ENCODE peak calls at places on chromosomes 3 and 15, in seven cellular contexts. C is HCT116, V is MM.1S, I is endothelial cell of umbilical vein, S is keratinocyte, N is fibroblast of lung, E is neural progenitor cell. T is an unnamed sample.

GRCh38 chr3:6417174-6417573 is 443.7 kb upstream of the GRM7 start:
- DNase-seq in C (no peak), V (no peak), I (no peak), S (no peak), N (no peak), E (no peak), T (no peak)

GRCh38 chr3:160372780-160373179 is 26.2 kb downstream of the IFT80 start:
- DNase-seq in C (no peak), V (no peak), I (no peak), S (no peak), N (peak; percentile 53), E (no peak), T (no peak)

GRCh38 chr3:147812186-147812911 is 403.2 kb downstream of the ZIC1 start:
- DNase-seq in C (no peak), V (no peak), I (peak; percentile 88), S (no peak), N (no peak), E (no peak), T (no peak)

GRCh38 chr15:44102675-44103254 is 92.3 kb downstream of the FRMD5 start:
- DNase-seq in C (peak; percentile 93), V (no peak), I (peak; percentile 97), S (peak; percentile 59), N (peak; percentile 100), E (peak; percentile 43), T (no peak)

GRCh38 chr15:81516461-81516860 is 142.4 kb upstream of the TMC3 start:
- DNase-seq in C (no peak), V (no peak), I (peak; percentile 81), S (no peak), N (peak; percentile 75), E (no peak), T (no peak)

GRCh38 chr15:91965501-91966180 is 112.1 kb downstream of the SLCO3A1 start:
- DNase-seq in C (peak; percentile 27), V (no peak), I (no peak), S (peak; percentile 89), N (peak; percentile 75), E (no peak), T (no peak)

GRCh38 chr15:40301467-40302179 is 6.1 kb downstream of the PLCB2 start:
- DNase-seq in C (no peak), V (no peak), I (no peak), S (no peak), N (no peak), E (no peak), T (peak; percentile 89)

GRCh38 chr3:124510290-124510689 is 220.0 kb upstream of the UMPS start:
- DNase-seq in C (no peak), V (no peak), I (no peak), S (no peak), N (peak; percentile 80), E (no peak), T (no peak)

GRCh38 chr15:85030301-85031049 is 48.8 kb downstream of the PDE8A start:
- DNase-seq in C (no peak), V (no peak), I (peak; percentile 82), S (no peak), N (peak; percentile 79), E (no peak), T (no peak)

GRCh38 chr3:179463299-179463698 is 12.0 kb upstream of the GNB4 start:
- DNase-seq in C (no peak), V (no peak), I (no peak), S (no peak), N (no peak), E (no peak), T (no peak)

GRCh38 chr3:179460260-179460659 is 9.0 kb upstream of the GNB4 start:
- DNase-seq in C (no peak), V (no peak), I (no peak), S (no peak), N (no peak), E (no peak), T (no peak)

DNA sequence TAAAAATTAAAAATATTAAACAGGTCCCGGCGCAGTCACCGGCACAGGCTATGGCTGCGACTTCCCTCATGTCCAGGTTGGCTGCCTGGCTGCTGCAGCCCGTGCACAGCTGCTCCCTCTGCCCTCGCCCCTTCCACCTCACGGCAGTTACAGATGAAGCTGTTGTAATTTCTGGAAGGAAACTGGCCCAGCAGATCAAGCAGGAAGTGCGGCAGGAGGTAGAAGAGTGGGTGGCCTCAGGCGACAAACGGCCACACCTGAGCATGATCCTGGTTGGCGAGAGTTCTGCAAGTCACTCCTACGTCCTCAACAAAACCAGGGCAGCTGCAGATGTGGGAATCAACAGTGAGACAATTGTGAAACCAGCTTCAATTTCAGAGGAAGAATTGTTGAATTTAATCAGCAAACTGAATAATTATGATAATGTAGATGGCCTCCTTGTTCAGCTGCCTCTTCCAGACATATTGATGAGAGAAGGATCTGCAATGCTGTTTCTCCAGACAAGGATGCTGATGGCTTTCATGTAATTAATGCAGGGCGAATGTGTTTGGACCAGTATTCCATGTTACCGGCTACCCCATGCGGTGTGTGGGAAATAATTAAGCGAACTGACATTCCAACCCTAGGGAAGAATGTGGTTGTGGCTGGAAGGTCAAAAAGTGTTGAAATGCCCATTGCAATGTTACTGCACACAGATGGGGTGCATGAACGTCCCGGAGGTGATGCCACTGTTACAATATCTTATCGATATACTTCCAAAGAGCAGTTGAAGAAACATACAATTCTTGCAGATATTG is 13.2 kb upstream of the GNB4 start:
- DNase-seq in C (no peak), V (peak; percentile 23), I (no peak), S (no peak), N (no peak), E (peak; percentile 27), T (no peak)
- H3K9ac ChIP-seq in C (no peak overlapping the region), V (no peak overlapping the region), I (no peak overlapping the region), S (no peak overlapping the region), N (no peak overlapping the region), E (no peak overlapping the region), T (no peak overlapping the region)

GRCh38 chr3:1082024-1082633 is 10.7 kb upstream of the CNTN6 start:
- DNase-seq in C (no peak), V (peak; percentile 49), I (peak; percentile 1), S (no peak), N (peak; percentile 52), E (peak; percentile 77), T (peak; percentile 80)

GRCh38 chr3:1091276-1091675 is 1.5 kb upstream of the CNTN6 start:
- DNase-seq in C (no peak), V (no peak), I (no peak), S (no peak), N (peak; percentile 49), E (no peak), T (no peak)

GRCh38 chr3:1088503-1088902 is 4.3 kb upstream of the CNTN6 start:
- DNase-seq in C (no peak), V (no peak), I (no peak), S (no peak), N (no peak), E (no peak), T (no peak)

GRCh38 chr3:1092061-1092460 is 763 bp upstream of the CNTN6 start:
- DNase-seq in C (no peak), V (no peak), I (no peak), S (no peak), N (peak; percentile 47), E (no peak), T (no peak)

DNA sequence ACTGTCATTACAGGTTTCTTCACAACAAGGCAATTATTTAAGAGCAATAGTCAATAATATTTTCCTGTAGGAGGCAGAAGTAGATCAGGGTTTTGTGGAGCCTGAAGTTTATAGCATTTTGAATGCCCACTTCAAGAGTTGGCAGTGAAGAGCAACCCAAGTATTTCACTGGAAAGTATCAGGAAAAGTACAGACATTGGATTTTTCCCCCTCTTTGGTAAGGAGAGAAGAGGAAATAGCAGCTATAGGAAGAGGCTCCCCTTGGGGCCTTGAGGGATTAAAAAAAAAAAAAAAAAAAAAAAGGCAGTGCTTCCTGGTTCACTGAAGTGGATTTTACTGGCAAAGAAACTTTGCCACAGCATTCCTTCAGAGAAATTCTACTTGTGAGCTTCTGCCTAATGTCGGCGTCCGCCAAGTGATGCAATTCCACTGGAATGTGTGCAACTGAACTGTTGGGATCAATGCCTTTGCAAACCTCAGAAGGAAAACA is 5.7 kb upstream of the CNTN6 start:
- DNase-seq in C (no peak), V (peak; percentile 8), I (no peak), S (peak; percentile 25), N (peak; percentile 97), E (peak; percentile 36), T (no peak)
- TF ChIP-seq CTCF in C (no peak), V (peak; percentile 11), I (no peak), S (no peak), N (peak; percentile 11), E (peak; percentile 47), T (peak; percentile 65)

GRCh38 chr3:46972396-46972795 is 4.1 kb downstream of the CCDC12 start:
- DNase-seq in C (no peak), V (no peak), I (no peak), S (no peak), N (no peak), E (no peak), T (no peak)

GRCh38 chr3:46971742-46972141 is 4.8 kb downstream of the CCDC12 start:
- DNase-seq in C (no peak), V (peak; percentile 41), I (no peak), S (no peak), N (no peak), E (no peak), T (no peak)

GRCh38 chr3:46976326-46977190 is at the start of gene CCDC12:
- DNase-seq in C (peak; percentile 97), V (peak; percentile 98), I (peak; percentile 99), S (peak; percentile 95), N (peak; percentile 99), E (peak; percentile 98), T (peak; percentile 99)

GRCh38 chr3:46977811-46978195 is 1.3 kb upstream of the CCDC12 start:
- DNase-seq in C (no peak), V (no peak), I (no peak), S (no peak), N (no peak), E (no peak), T (no peak)

GRCh38 chr3:46974421-46975227 is 1.9 kb downstream of the CCDC12 start:
- DNase-seq in C (no peak), V (no peak), I (no peak), S (no peak), N (no peak), E (no peak), T (no peak)
- H3K9ac ChIP-seq in C (peak overlapping the region; percentile 78), V (no peak overlapping the region), I (no peak overlapping the region), S (no peak overlapping the region), N (no peak overlapping the region), E (no peak overlapping the region), T (no peak overlapping the region)

GRCh38 chr3:117191245-117191644 is 481.7 kb downstream of the TUSC7 start:
- DNase-seq in C (no peak), V (no peak), I (no peak), S (no peak), N (no peak), E (no peak), T (no peak)

GRCh38 chr3:117192888-117193287 is 483.3 kb downstream of the TUSC7 start:
- DNase-seq in C (no peak), V (no peak), I (no peak), S (no peak), N (no peak), E (no peak), T (no peak)

GRCh38 chr3:117195034-117195433 is 485.5 kb downstream of the TUSC7 start:
- DNase-seq in C (no peak), V (no peak), I (no peak), S (no peak), N (no peak), E (no peak), T (no peak)

DNA sequence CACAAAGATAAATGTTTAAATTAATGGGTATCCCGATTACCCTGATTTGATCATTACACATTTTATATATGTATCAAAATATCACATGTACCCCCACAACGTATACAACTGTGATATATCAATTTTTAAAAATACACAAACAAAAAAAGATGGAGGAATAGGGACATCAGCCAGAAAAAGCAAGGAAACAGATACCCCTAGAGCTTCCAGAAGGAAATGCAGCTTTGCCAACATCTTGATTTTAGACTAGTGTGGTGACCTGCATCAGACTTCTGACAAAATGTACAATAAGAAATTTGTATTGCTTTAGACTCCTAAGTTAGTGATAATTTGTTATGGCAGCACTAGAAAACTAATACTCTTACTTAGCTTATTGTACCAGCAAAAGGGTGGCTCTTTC is 483.8 kb downstream of the TUSC7 start:
- DNase-seq in C (no peak), V (no peak), I (no peak), S (no peak), N (no peak), E (peak; percentile 6), T (no peak)
- TF ChIP-seq CTCF in C (no peak), V (no peak), I (peak; percentile 12), S (no peak), N (no peak), E (peak; percentile 45), T (peak; percentile 76)